ENCODE peak calls at places on chromosomes 13 and 19, in seven cellular contexts. W is CD4-positive, alpha-beta memory T cell; A is PC-3; D is neural progenitor cell; N is WERI-Rb-1; Y is gastrocnemius medialis; U is colonic mucosa. G is an unnamed sample. For H3K27me3 and H3K36me3, the result is how much of the 10 kb centered on the place peaks cover.

GRCh38 chr19:40718774-40719391 is 2.0 kb downstream of the ITPKC start:
- DNase-seq in W (no peak), A (peak), D (peak), N (peak), Y (peak), U (peak), G (peak)

GRCh38 chr13:20461481-20461859 is 64.2 kb downstream of the CRYL1 start:
- DNase-seq in W (no peak), A (peak), D (no peak), N (no peak), Y (no peak), U (no peak), G (peak)

GRCh38 chr19:12867120-12868099 is 13.8 kb downstream of the DNASE2 start:
- DNase-seq in W (peak), A (no peak), D (peak), N (no peak), Y (no peak), U (peak), G (peak)

GRCh38 chr19:32824906-32825608 is 44.5 kb downstream of the SLC7A9 start:
- DNase-seq in W (no peak), A (no peak), D (peak), N (no peak), Y (no peak), U (no peak), G (no peak)

GRCh38 chr13:53005631-53006030 is 23.0 kb upstream of the OLFM4 start:
- DNase-seq in W (no peak), A (no peak), D (no peak), N (peak), Y (no peak), U (no peak), G (no peak)

GRCh38 chr13:81304121-81304659 is 963.3 kb upstream of the SPRY2 start:
- DNase-seq in W (no peak), A (peak), D (no peak), N (no peak), Y (no peak), U (no peak), G (no peak)

GRCh38 chr13:44296856-44297255 is 76.8 kb upstream of the SERP2 start:
- DNase-seq in W (no peak), A (no peak), D (no peak), N (no peak), Y (no peak), U (no peak), G (no peak)

GRCh38 chr19:53057904-53058579 is 13.5 kb downstream of the ERVV-2 start:
- DNase-seq in W (no peak), A (peak), D (peak), N (peak), Y (no peak), U (no peak), G (no peak)

GRCh38 chr13:92717857-92718256 is 508.8 kb upstream of the GPC6 start:
- DNase-seq in W (no peak), A (no peak), D (no peak), N (no peak), Y (no peak), U (no peak), G (no peak)

GRCh38 chr13:26074706-26075105 is 22.9 kb upstream of the SHISA2 start:
- DNase-seq in W (no peak), A (peak), D (no peak), N (no peak), Y (no peak), U (no peak), G (peak)

GRCh38 chr19:43812689-43813088 is 10.4 kb upstream of the LYPD5 start:
- DNase-seq in W (no peak), A (no peak), D (no peak), N (no peak), Y (no peak), U (no peak), G (no peak)

GRCh38 chr13:31793246-31793645 is 53.9 kb downstream of the RXFP2 start:
- DNase-seq in W (no peak), A (peak), D (no peak), N (no peak), Y (no peak), U (no peak), G (no peak)

GRCh38 chr19:54947381-54947780 is at the start of gene NLRP7:
- DNase-seq in W (no peak), A (no peak), D (no peak), N (no peak), Y (no peak), U (no peak), G (no peak)

GRCh38 chr13:32426981-32427851 is 714 bp downstream of the N4BP2L1 start:
- DNase-seq in W (peak), A (no peak), D (peak), N (peak), Y (peak), U (peak), G (no peak)

GRCh38 chr19:37654525-37654832 is 786 bp downstream of the ZFP30 start:
- DNase-seq in W (peak), A (peak), D (peak), N (no peak), Y (no peak), U (no peak), G (peak)

GRCh38 chr13:94780421-94780820 is 68.1 kb upstream of the SOX21 start:
- DNase-seq in W (no peak), A (no peak), D (no peak), N (no peak), Y (no peak), U (no peak), G (no peak)

GRCh38 chr13:66972659-66973058 is 257.5 kb downstream of the PCDH9 start:
- DNase-seq in W (no peak), A (no peak), D (no peak), N (no peak), Y (no peak), U (no peak), G (no peak)

GRCh38 chr13:73708393-73708985 is 425.7 kb downstream of the KLF12 start:
- DNase-seq in W (peak), A (peak), D (peak), N (peak), Y (peak), U (peak), G (peak)

GRCh38 chr19:40191836-40192646 is 815 bp downstream of the MAP3K10 start:
- DNase-seq in W (peak), A (peak), D (peak), N (peak), Y (no peak), U (peak), G (no peak)

GRCh38 chr13:28750187-28751045 is 31.6 kb upstream of the SLC46A3 start:
- DNase-seq in W (no peak), A (peak), D (no peak), N (no peak), Y (no peak), U (no peak), G (no peak)

GRCh38 chr19:35213678-35214632 is 14.6 kb downstream of the FAM187B start:
- DNase-seq in W (peak), A (peak), D (no peak), N (no peak), Y (peak), U (peak), G (peak)

GRCh38 chr19:42196011-42197001 is 21.2 kb downstream of the DEDD2 start:
- DNase-seq in W (no peak), A (no peak), D (no peak), N (no peak), Y (no peak), U (no peak), G (no peak)

GRCh38 chr13:76641056-76641455 is 245.1 kb downstream of the KCTD12 start:
- DNase-seq in W (no peak), A (no peak), D (no peak), N (no peak), Y (no peak), U (no peak), G (no peak)

GRCh38 chr13:23828866-23829265 is 60.3 kb downstream of the MIPEP start:
- DNase-seq in W (no peak), A (no peak), D (no peak), N (no peak), Y (no peak), U (no peak), G (no peak)

GRCh38 chr13:66995366-66995663 is 234.8 kb downstream of the PCDH9 start:
- DNase-seq in W (no peak), A (no peak), D (no peak), N (no peak), Y (no peak), U (no peak), G (no peak)

GRCh38 chr19:7113233-7113632 is 43.7 kb downstream of the ZNF557 start:
- DNase-seq in W (no peak), A (no peak), D (no peak), N (no peak), Y (no peak), U (no peak), G (no peak)

GRCh38 chr19:32166238-32166637 is 179.2 kb upstream of the ZNF507 start:
- DNase-seq in W (no peak), A (no peak), D (no peak), N (no peak), Y (no peak), U (no peak), G (no peak)

GRCh38 chr19:2338055-2338615 is 9.7 kb downstream of the SPPL2B start:
- DNase-seq in W (no peak), A (no peak), D (no peak), N (no peak), Y (no peak), U (no peak), G (no peak)

GRCh38 chr13:112966776-112967175 is 2.2 kb upstream of the MCF2L start:
- DNase-seq in W (no peak), A (no peak), D (no peak), N (no peak), Y (peak), U (no peak), G (no peak)

GRCh38 chr19:43534811-43535761 is 2.1 kb downstream of the ZNF575 start:
- DNase-seq in W (no peak), A (peak), D (peak), N (peak), Y (peak), U (peak), G (peak)

DNA sequence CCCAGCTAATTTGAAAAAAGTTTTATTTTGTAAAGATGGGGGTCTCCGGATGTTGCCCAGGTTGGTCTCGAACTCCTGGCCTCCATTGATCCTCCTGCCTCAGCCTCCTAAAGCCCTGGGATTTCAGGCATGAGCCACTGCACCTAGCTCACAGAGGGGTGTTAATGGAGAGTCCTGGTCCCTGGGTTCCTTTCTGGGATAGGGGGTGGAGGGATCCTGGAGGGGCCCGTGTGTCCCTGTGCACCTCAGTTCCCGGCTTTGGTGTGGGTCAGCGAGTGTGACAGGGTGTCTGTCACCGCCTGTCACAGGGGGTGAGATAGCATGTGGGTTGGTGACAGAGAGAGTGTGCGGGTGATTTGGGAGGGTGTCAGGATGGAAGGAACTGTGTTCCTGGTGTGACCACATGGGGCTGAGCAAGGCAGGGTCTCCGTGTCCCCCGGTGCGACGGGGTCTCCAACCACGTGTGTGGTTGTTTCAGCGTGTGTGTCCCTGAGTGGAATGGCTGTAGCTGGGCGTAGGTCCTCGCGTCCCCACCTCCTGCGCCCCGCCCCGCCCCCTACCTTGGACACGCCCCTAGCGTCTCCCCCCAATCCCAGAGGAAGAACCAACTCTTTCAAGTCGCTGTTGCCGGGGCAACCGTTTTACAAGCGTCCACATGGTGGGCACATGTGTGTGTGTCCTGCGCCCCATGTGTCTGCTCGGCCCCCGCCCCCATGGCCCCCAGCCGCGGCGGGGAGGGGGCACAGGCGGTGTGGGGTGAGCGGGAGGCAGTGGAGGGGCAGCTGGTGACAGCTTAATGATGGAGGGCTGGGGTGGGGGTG is 2.9 kb upstream of the NRTN start:
- DNase-seq in W (no peak), A (no peak), D (peak), N (no peak), Y (no peak), U (no peak), G (no peak)
- H3K27me3 ChIP-seq in W (under half), A (under half), D (under half), N (under half), Y (half or more), U (under half), G (under half)

DNA sequence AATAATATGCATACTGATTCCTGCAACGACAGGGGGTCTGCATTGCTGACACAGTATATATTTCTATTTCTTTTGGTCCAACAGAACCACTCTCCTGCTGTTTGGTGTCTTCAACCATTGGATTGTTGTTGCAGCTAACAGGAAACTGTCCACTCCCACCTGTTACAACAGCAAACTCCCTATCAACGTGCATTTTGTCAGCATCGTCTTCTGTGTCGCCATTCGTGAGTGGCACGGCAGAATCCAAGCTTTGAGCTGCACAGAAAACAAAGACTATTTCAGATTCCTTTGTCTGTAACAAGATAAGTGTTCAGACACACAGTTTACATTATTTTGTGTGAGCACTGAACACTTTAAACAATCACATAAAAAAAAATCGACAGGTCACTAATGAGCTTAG is 31.3 kb downstream of the ANKRD10 start:
- DNase-seq in W (no peak), A (no peak), D (no peak), N (no peak), Y (no peak), U (no peak), G (no peak)
- H3K36me3 ChIP-seq in W (under half), A (under half), D (under half), N (under half), Y (under half), U (under half), G (under half)

DNA sequence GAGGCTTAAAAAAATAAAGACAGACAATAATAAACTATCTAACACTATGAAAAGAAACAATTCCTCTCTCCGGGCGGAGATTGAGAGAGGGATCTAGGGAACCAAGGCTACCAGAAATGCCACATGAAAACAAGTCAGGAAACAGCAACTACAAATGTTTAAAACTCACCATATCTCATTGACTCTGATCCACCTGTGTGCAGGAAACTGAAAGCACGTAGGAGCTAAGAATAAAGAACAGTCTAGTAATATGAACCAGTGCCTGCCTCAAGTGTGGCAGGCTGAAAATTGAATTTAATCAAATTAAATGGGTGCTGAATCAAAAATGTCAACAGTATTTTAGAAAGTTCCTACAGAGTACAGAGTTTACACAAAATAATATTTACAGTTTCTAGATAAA is 1701.0 kb downstream of the SLITRK5 start:
- DNase-seq in W (no peak), A (no peak), D (no peak), N (no peak), Y (no peak), U (no peak), G (no peak)
- H3K4me3 ChIP-seq in W (no peak), A (no peak), D (no peak), N (no peak), Y (no peak), U (no peak), G (no peak)

GRCh38 chr19:638901-639250 is 803 bp upstream of the FGF22 start:
- DNase-seq in W (no peak), A (no peak), D (no peak), N (no peak), Y (no peak), U (no peak), G (no peak)

GRCh38 chr19:640156-640548 is 473 bp downstream of the FGF22 start:
- DNase-seq in W (no peak), A (no peak), D (no peak), N (no peak), Y (no peak), U (no peak), G (no peak)

GRCh38 chr19:641702-642101 is 2.0 kb downstream of the FGF22 start:
- DNase-seq in W (no peak), A (no peak), D (no peak), N (no peak), Y (no peak), U (no peak), G (no peak)

GRCh38 chr19:639251-640155 is at the start of gene FGF22:
- DNase-seq in W (peak), A (peak), D (peak), N (peak), Y (peak), U (peak), G (peak)

GRCh38 chr19:640606-641170 is 1.0 kb downstream of the FGF22 start:
- DNase-seq in W (no peak), A (no peak), D (no peak), N (no peak), Y (no peak), U (no peak), G (no peak)
- H3K27me3 ChIP-seq in W (under half), A (under half), D (under half), N (under half), Y (under half), U (under half), G (under half)

GRCh38 chr19:11538232-11539036 is at the start of gene CNN1:
- DNase-seq in W (no peak), A (no peak), D (peak), N (peak), Y (no peak), U (no peak), G (peak)
- H3K36me3 ChIP-seq in W (under half), A (under half), D (under half), N (under half), Y (under half), U (under half), G (under half)

GRCh38 chr19:48877900-48878218 is 5.6 kb downstream of the PPP1R15A start:
- DNase-seq in W (no peak), A (no peak), D (no peak), N (no peak), Y (no peak), U (no peak), G (no peak)
- H3K4me3 ChIP-seq in W (no peak), A (no peak), D (no peak), N (no peak), Y (no peak), U (no peak), G (no peak)

GRCh38 chr19:21468791-21469190 is 36.6 kb upstream of the ZNF429 start:
- DNase-seq in W (no peak), A (no peak), D (peak), N (no peak), Y (no peak), U (no peak), G (no peak)

GRCh38 chr19:21462540-21462939 is 42.9 kb upstream of the ZNF429 start:
- DNase-seq in W (no peak), A (no peak), D (no peak), N (no peak), Y (no peak), U (no peak), G (no peak)

GRCh38 chr19:21472507-21472906 is 32.9 kb upstream of the ZNF429 start:
- DNase-seq in W (no peak), A (no peak), D (no peak), N (no peak), Y (no peak), U (no peak), G (no peak)

GRCh38 chr19:21463449-21464105 is 41.8 kb upstream of the ZNF429 start:
- DNase-seq in W (no peak), A (peak), D (peak), N (peak), Y (no peak), U (peak), G (no peak)

GRCh38 chr19:21466627-21467026 is 38.8 kb upstream of the ZNF429 start:
- DNase-seq in W (no peak), A (no peak), D (no peak), N (no peak), Y (no peak), U (no peak), G (no peak)
- H3K27me3 ChIP-seq in W (under half), A (under half), D (under half), N (under half), Y (under half), U (under half), G (under half)

DNA sequence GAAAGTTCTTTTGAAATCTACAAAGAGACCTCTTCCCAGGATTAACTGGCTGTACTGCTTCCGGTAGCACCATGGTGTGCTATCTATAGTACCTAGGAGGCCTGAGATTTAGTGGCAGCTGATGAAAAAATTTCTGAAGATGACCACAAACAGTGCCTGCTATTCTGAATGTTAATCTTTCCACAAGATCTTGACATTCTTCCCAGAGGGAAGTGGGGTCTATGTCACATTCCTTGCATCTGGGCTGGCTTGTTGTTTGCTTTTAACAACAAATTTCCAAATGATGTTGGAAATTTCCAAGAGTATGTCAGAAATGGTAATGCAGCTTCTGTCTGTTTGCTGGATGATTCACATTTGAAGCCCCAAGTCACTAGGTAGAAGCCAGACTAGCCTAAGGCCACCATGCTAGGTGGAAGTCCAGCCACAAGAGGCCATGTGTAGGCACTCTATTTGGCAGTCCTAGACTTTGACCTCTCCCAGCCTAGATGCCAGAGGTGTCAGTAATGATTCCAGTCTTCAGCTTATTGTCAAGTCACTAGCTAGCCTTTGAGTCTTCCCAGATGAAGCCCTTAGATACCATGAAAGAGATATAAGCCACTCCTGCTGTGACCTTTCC is 22.1 kb downstream of the SPART start:
- DNase-seq in W (no peak), A (peak), D (no peak), N (no peak), Y (no peak), U (no peak), G (peak)
- H3K36me3 ChIP-seq in W (under half), A (under half), D (under half), N (under half), Y (half or more), U (under half), G (under half)